ENCODE peak calls at places on chromosomes 4 and X, in seven cellular contexts. One of them, this sample, is unnamed.

GRCh38 chr4:69775488-69775887 is 15.1 kb upstream of the SULT1B1 start:
- DNase-seq in NCI-H748 treated with DMSO at 0.1 percent for 48 hours: no peak
- DNase-seq in hypothalamus: no peak
- DNase-seq in colonic mucosa: no peak
- DNase-seq in GM23248: no peak
- DNase-seq in NCI-H510A: no peak
- DNase-seq in activated CD8-positive, alpha-beta memory T cell treated with anti-CD3 and anti-CD28 coated beads for 1 hour: no peak
- DNase-seq in this sample: no peak

GRCh38 chr4:153083447-153083921 is 120.8 kb upstream of the TRIM2 start:
- DNase-seq in NCI-H748 treated with DMSO at 0.1 percent for 48 hours: peak
- DNase-seq in hypothalamus: peak
- DNase-seq in colonic mucosa: peak
- DNase-seq in GM23248: peak
- DNase-seq in NCI-H510A: peak
- DNase-seq in activated CD8-positive, alpha-beta memory T cell treated with anti-CD3 and anti-CD28 coated beads for 1 hour: no peak
- DNase-seq in this sample: peak

GRCh38 chrX:38055170-38055847 is 49.0 kb downstream of the SYTL5 start:
- DNase-seq in NCI-H748 treated with DMSO at 0.1 percent for 48 hours: no peak
- DNase-seq in hypothalamus: no peak
- DNase-seq in colonic mucosa: no peak
- DNase-seq in GM23248: peak
- DNase-seq in NCI-H510A: no peak
- DNase-seq in activated CD8-positive, alpha-beta memory T cell treated with anti-CD3 and anti-CD28 coated beads for 1 hour: no peak
- DNase-seq in this sample: no peak

GRCh38 chr4:5366421-5366820 is 315.1 kb downstream of the STK32B start:
- DNase-seq in NCI-H748 treated with DMSO at 0.1 percent for 48 hours: no peak
- DNase-seq in hypothalamus: no peak
- DNase-seq in colonic mucosa: no peak
- DNase-seq in GM23248: peak
- DNase-seq in NCI-H510A: no peak
- DNase-seq in activated CD8-positive, alpha-beta memory T cell treated with anti-CD3 and anti-CD28 coated beads for 1 hour: no peak
- DNase-seq in this sample: no peak

GRCh38 chr4:46818604-46819003 is 90.4 kb downstream of the COX7B2 start:
- DNase-seq in NCI-H748 treated with DMSO at 0.1 percent for 48 hours: no peak
- DNase-seq in hypothalamus: no peak
- DNase-seq in colonic mucosa: no peak
- DNase-seq in GM23248: no peak
- DNase-seq in NCI-H510A: no peak
- DNase-seq in activated CD8-positive, alpha-beta memory T cell treated with anti-CD3 and anti-CD28 coated beads for 1 hour: no peak
- DNase-seq in this sample: no peak

GRCh38 chr4:76582817-76583087 is 147.7 kb downstream of the SHROOM3 start:
- DNase-seq in NCI-H748 treated with DMSO at 0.1 percent for 48 hours: no peak
- DNase-seq in hypothalamus: no peak
- DNase-seq in colonic mucosa: no peak
- DNase-seq in GM23248: no peak
- DNase-seq in NCI-H510A: no peak
- DNase-seq in activated CD8-positive, alpha-beta memory T cell treated with anti-CD3 and anti-CD28 coated beads for 1 hour: no peak
- DNase-seq in this sample: no peak

GRCh38 chrX:151695583-151695930 is 299 bp downstream of the PRRG3 start:
- DNase-seq in NCI-H748 treated with DMSO at 0.1 percent for 48 hours: no peak
- DNase-seq in hypothalamus: no peak
- DNase-seq in colonic mucosa: no peak
- DNase-seq in GM23248: no peak
- DNase-seq in NCI-H510A: no peak
- DNase-seq in activated CD8-positive, alpha-beta memory T cell treated with anti-CD3 and anti-CD28 coated beads for 1 hour: no peak
- DNase-seq in this sample: no peak

GRCh38 chrX:38806875-38807601 is 5.8 kb downstream of the MID1IP1 start:
- DNase-seq in NCI-H748 treated with DMSO at 0.1 percent for 48 hours: no peak
- DNase-seq in hypothalamus: no peak
- DNase-seq in colonic mucosa: no peak
- DNase-seq in GM23248: peak
- DNase-seq in NCI-H510A: no peak
- DNase-seq in activated CD8-positive, alpha-beta memory T cell treated with anti-CD3 and anti-CD28 coated beads for 1 hour: no peak
- DNase-seq in this sample: no peak

GRCh38 chrX:105698386-105698785 is 124.0 kb upstream of the NRK start:
- DNase-seq in NCI-H748 treated with DMSO at 0.1 percent for 48 hours: no peak
- DNase-seq in hypothalamus: no peak
- DNase-seq in colonic mucosa: no peak
- DNase-seq in GM23248: no peak
- DNase-seq in NCI-H510A: no peak
- DNase-seq in activated CD8-positive, alpha-beta memory T cell treated with anti-CD3 and anti-CD28 coated beads for 1 hour: no peak
- DNase-seq in this sample: no peak

GRCh38 chr4:129908117-129908516 is 812.2 kb downstream of the C4orf33 start:
- DNase-seq in NCI-H748 treated with DMSO at 0.1 percent for 48 hours: no peak
- DNase-seq in hypothalamus: no peak
- DNase-seq in colonic mucosa: no peak
- DNase-seq in GM23248: no peak
- DNase-seq in NCI-H510A: no peak
- DNase-seq in activated CD8-positive, alpha-beta memory T cell treated with anti-CD3 and anti-CD28 coated beads for 1 hour: no peak
- DNase-seq in this sample: no peak

GRCh38 chr4:117560329-117560728 is 474.0 kb upstream of the NDST3 start:
- DNase-seq in NCI-H748 treated with DMSO at 0.1 percent for 48 hours: peak
- DNase-seq in hypothalamus: no peak
- DNase-seq in colonic mucosa: no peak
- DNase-seq in GM23248: no peak
- DNase-seq in NCI-H510A: no peak
- DNase-seq in activated CD8-positive, alpha-beta memory T cell treated with anti-CD3 and anti-CD28 coated beads for 1 hour: no peak
- DNase-seq in this sample: no peak

GRCh38 chrX:41144873-41145272 is 59.6 kb downstream of the USP9X start:
- DNase-seq in NCI-H748 treated with DMSO at 0.1 percent for 48 hours: no peak
- DNase-seq in hypothalamus: no peak
- DNase-seq in colonic mucosa: no peak
- DNase-seq in GM23248: no peak
- DNase-seq in NCI-H510A: no peak
- DNase-seq in activated CD8-positive, alpha-beta memory T cell treated with anti-CD3 and anti-CD28 coated beads for 1 hour: no peak
- DNase-seq in this sample: no peak

GRCh38 chr4:40238008-40238699 is 41.3 kb downstream of the RHOH start:
- DNase-seq in NCI-H748 treated with DMSO at 0.1 percent for 48 hours: no peak
- DNase-seq in hypothalamus: no peak
- DNase-seq in colonic mucosa: no peak
- DNase-seq in GM23248: no peak
- DNase-seq in NCI-H510A: no peak
- DNase-seq in activated CD8-positive, alpha-beta memory T cell treated with anti-CD3 and anti-CD28 coated beads for 1 hour: no peak
- DNase-seq in this sample: no peak

GRCh38 chr4:138572007-138572406 is 329.9 kb upstream of the SLC7A11 start:
- DNase-seq in NCI-H748 treated with DMSO at 0.1 percent for 48 hours: no peak
- DNase-seq in hypothalamus: no peak
- DNase-seq in colonic mucosa: no peak
- DNase-seq in GM23248: peak
- DNase-seq in NCI-H510A: no peak
- DNase-seq in activated CD8-positive, alpha-beta memory T cell treated with anti-CD3 and anti-CD28 coated beads for 1 hour: no peak
- DNase-seq in this sample: no peak

This sample was measured in dorsolateral prefrontal cortex.